ENCODE peak calls at places on chromosomes 1 and 21, in nine cellular contexts. Z is endothelial cell of umbilical vein, V is HepG2, E is HCT116, M is HL-60, I is esophagus muscularis mucosa, W is stomach, Y is spleen, T is upper lobe of left lung. C is an unnamed sample.

GRCh38 chr1:227900571-227901051 is 47.1 kb downstream of the WNT9A start:
- DNase-seq in Z (no peak), V (no peak), E (no peak), M (no peak), I (no peak), W (no peak), Y (peak; percentile 51), T (no peak), C (peak; percentile 48)

GRCh38 chr1:9278114-9278513 is 14.6 kb upstream of the SPSB1 start:
- DNase-seq in Z (no peak), V (no peak), E (no peak), M (no peak), I (no peak), W (no peak), Y (peak; percentile 37), T (no peak), C (no peak)

GRCh38 chr21:45617021-45617930 is 26.2 kb upstream of the PCBP3 start:
- DNase-seq in Z (no peak), V (no peak), E (no peak), M (no peak), I (no peak), W (no peak), Y (peak; percentile 74), T (no peak), C (peak; percentile 60)

GRCh38 chr21:16322423-16322822 is 592.6 kb downstream of the USP25 start:
- DNase-seq in Z (no peak), V (no peak), E (no peak), M (no peak), I (no peak), W (no peak), Y (no peak), T (no peak), C (no peak)

GRCh38 chr1:35184495-35185199 is 8.3 kb downstream of the SFPQ start:
- DNase-seq in Z (no peak), V (no peak), E (no peak), M (no peak), I (no peak), W (no peak), Y (no peak), T (no peak), C (no peak)

GRCh38 chr1:25766721-25767436 is 33.1 kb upstream of the SELENON start:
- DNase-seq in Z (no peak), V (no peak), E (no peak), M (no peak), I (no peak), W (peak; percentile 92), Y (no peak), T (no peak), C (no peak)

GRCh38 chr21:41406340-41406739 is 19.7 kb upstream of the MX1 start:
- DNase-seq in Z (no peak), V (no peak), E (no peak), M (no peak), I (no peak), W (no peak), Y (no peak), T (no peak), C (no peak)

GRCh38 chr1:42456754-42457089 is 379 bp downstream of the PPCS start:
- DNase-seq in Z (peak; percentile 69), V (peak; percentile 56), E (no peak), M (no peak), I (no peak), W (peak; percentile 63), Y (no peak), T (no peak), C (peak; percentile 73)

GRCh38 chr1:53346007-53346813 is 18.3 kb upstream of the LRP8 start:
- DNase-seq in Z (no peak), V (no peak), E (no peak), M (no peak), I (peak; percentile 79), W (peak; percentile 17), Y (peak; percentile 65), T (no peak), C (no peak)

GRCh38 chr1:207811319-207811718 is 59.5 kb downstream of the CD46 start:
- DNase-seq in Z (no peak), V (no peak), E (no peak), M (no peak), I (no peak), W (no peak), Y (no peak), T (no peak), C (no peak)

GRCh38 chr1:176122282-176122681 is 84.8 kb downstream of the COP1 start:
- DNase-seq in Z (no peak), V (no peak), E (no peak), M (no peak), I (no peak), W (no peak), Y (no peak), T (no peak), C (no peak)

GRCh38 chr1:92599184-92599583 is 112.5 kb upstream of the GFI1 start:
- DNase-seq in Z (peak; percentile 24), V (peak; percentile 41), E (peak; percentile 23), M (no peak), I (no peak), W (no peak), Y (no peak), T (no peak), C (no peak)

GRCh38 chr21:42541618-42542017 is 28.0 kb downstream of the SLC37A1 start:
- DNase-seq in Z (no peak), V (no peak), E (no peak), M (no peak), I (no peak), W (no peak), Y (no peak), T (no peak), C (no peak)

GRCh38 chr21:42541174-42541573 is 27.5 kb downstream of the SLC37A1 start:
- DNase-seq in Z (no peak), V (no peak), E (no peak), M (no peak), I (no peak), W (no peak), Y (no peak), T (no peak), C (peak; percentile 55)

GRCh38 chr21:42542596-42542995 is 28.9 kb downstream of the SLC37A1 start:
- DNase-seq in Z (no peak), V (no peak), E (no peak), M (no peak), I (no peak), W (no peak), Y (no peak), T (no peak), C (peak; percentile 57)

GRCh38 chr21:42543106-42543847 is 29.6 kb downstream of the SLC37A1 start:
- DNase-seq in Z (no peak), V (no peak), E (no peak), M (no peak), I (no peak), W (no peak), Y (no peak), T (no peak), C (peak; percentile 47)

GRCh38 chr21:42542196-42542595 is 28.5 kb downstream of the SLC37A1 start:
- DNase-seq in Z (no peak), V (no peak), E (no peak), M (no peak), I (no peak), W (no peak), Y (peak; percentile 55), T (no peak), C (peak; percentile 26)
- TF ChIP-seq POLR2AphosphoS5 in Z (no peak), V (no peak), E (no peak), M (no peak), I (no peak), W (no peak), Y (no peak), T (no peak), C (no peak)

GRCh38 chr1:155071701-155072100 is 6.9 kb upstream of the EFNA3 start:
- DNase-seq in Z (no peak), V (no peak), E (no peak), M (no peak), I (no peak), W (no peak), Y (peak; percentile 72), T (no peak), C (peak; percentile 66)

GRCh38 chr1:155068599-155068998 is 5.1 kb downstream of the EFNA4 start:
- DNase-seq in Z (no peak), V (no peak), E (no peak), M (no peak), I (no peak), W (no peak), Y (no peak), T (no peak), C (no peak)

GRCh38 chr1:155070721-155071556 is 7.4 kb downstream of the EFNA4 start:
- DNase-seq in Z (peak; percentile 71), V (peak; percentile 72), E (no peak), M (peak; percentile 64), I (no peak), W (peak; percentile 83), Y (peak; percentile 93), T (peak; percentile 95), C (peak; percentile 90)

GRCh38 chr1:155070392-155070700 is 6.8 kb downstream of the EFNA4 start:
- DNase-seq in Z (no peak), V (no peak), E (no peak), M (no peak), I (no peak), W (no peak), Y (no peak), T (no peak), C (no peak)

GRCh38 chr1:155069551-155070391 is 6.2 kb downstream of the EFNA4 start:
- DNase-seq in Z (no peak), V (no peak), E (no peak), M (no peak), I (no peak), W (no peak), Y (no peak), T (peak; percentile 86), C (no peak)
- H3K27ac ChIP-seq in Z (no peak overlapping the region), V (no peak overlapping the region), E (no peak overlapping the region), M (no peak overlapping the region), I (no peak overlapping the region), W (no peak overlapping the region), Y (no peak overlapping the region), T (no peak overlapping the region), C (no peak overlapping the region)

DNA sequence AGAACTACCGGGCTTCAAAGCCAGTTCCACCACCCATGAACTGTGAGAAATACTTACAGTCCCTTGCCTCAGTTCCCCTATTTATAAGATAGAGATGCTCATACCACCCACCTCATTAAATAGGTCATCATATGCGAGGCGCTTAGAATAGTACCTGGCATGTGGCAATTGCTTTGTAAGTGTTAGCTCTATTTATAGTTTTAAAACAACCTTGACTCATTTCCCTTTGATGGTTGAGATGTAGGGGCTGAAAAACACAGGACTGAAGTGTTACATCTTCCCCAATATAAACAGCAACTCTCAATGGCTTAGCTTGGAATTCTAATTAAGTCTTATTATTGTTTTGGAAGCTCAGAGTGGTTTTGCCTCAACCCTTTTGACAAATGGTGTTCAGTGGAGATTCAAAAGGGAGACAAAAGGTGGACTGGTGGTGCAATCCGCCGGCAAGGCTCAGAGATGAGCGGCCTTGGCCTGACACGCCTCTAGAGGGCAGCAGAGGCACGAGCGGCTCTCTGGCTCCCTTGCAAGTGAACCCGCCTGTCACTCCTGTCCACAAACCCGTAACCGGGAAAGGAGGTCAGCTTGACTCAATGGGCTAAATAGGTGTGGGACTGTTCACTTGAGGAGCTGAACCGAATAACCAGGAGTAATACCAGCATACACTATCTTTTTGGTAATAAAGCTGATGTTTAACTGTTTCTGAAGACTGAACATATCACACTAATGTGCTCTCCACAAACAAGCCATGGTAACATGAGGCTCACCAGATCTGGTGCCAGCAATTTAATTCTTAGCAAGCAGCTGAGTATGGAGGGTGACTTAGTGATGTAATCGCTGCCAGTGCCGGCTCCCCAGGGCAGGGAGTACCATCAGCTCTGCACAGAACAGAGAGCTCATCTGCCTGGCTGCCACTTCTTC is 19.5 kb upstream of the SMYD2 start:
- DNase-seq in Z (peak; percentile 86), V (peak; percentile 52), E (peak; percentile 64), M (peak; percentile 33), I (no peak), W (peak; percentile 86), Y (peak; percentile 94), T (peak; percentile 88), C (peak; percentile 88)
- TF ChIP-seq POLR2AphosphoS5 in Z (no peak), V (no peak), E (no peak), M (no peak), I (no peak), W (no peak), Y (peak; percentile 53), T (no peak), C (no peak)

GRCh38 chr1:36401602-36402517 is 4.2 kb upstream of the LSM10 start:
- DNase-seq in Z (no peak), V (no peak), E (no peak), M (no peak), I (no peak), W (no peak), Y (no peak), T (peak; percentile 52), C (no peak)
- H3K27ac ChIP-seq in Z (no peak overlapping the region), V (peak overlapping the region; percentile 87), E (peak overlapping the region; percentile 74), M (peak overlapping the region; percentile 79), I (peak overlapping the region; percentile 20), W (peak overlapping the region; percentile 51), Y (peak overlapping the region; percentile 80), T (peak overlapping the region; percentile 64), C (no peak overlapping the region)

C was measured in sigmoid colon.